ENCODE peak calls at places on chromosomes 12 and 14, in nine cellular contexts. I is CD8-positive, alpha-beta T cell; R is CMK; U is NCI-H187; H is cardiac fibroblast; P is GM13977; Z is IMR-90; G is HuH-7; D is amniotic stem cell. N is an unnamed sample.

GRCh38 chr12:96862326-96862725 is 44.7 kb upstream of the NEDD1 start:
- DNase-seq in I (no peak), R (no peak), U (no peak), H (no peak), P (no peak), Z (no peak), G (no peak), D (no peak), N (no peak)

GRCh38 chr12:5088586-5089264 is 45.0 kb downstream of the KCNA5 start:
- DNase-seq in I (no peak), R (no peak), U (no peak), H (peak), P (no peak), Z (peak), G (no peak), D (peak), N (peak)

GRCh38 chr14:34733245-34733644 is 18.9 kb upstream of the CFL2 start:
- DNase-seq in I (no peak), R (no peak), U (no peak), H (no peak), P (no peak), Z (peak), G (no peak), D (no peak), N (peak)

GRCh38 chr14:37595809-37596595 is 573 bp downstream of the TTC6 start:
- DNase-seq in I (no peak), R (peak), U (peak), H (no peak), P (peak), Z (peak), G (peak), D (no peak), N (no peak)

GRCh38 chr12:87266305-87266704 is 762.9 kb downstream of the C12orf50 start:
- DNase-seq in I (no peak), R (no peak), U (no peak), H (no peak), P (no peak), Z (no peak), G (peak), D (no peak), N (no peak)

GRCh38 chr12:124744659-124745467 is 118.8 kb downstream of the SCARB1 start:
- DNase-seq in I (no peak), R (no peak), U (no peak), H (no peak), P (peak), Z (no peak), G (peak), D (no peak), N (no peak)

GRCh38 chr14:75615200-75615599 is 36.8 kb downstream of the FLVCR2 start:
- DNase-seq in I (no peak), R (no peak), U (no peak), H (no peak), P (no peak), Z (no peak), G (no peak), D (no peak), N (no peak)

GRCh38 chr12:81181701-81182100 is 103.8 kb downstream of the ACSS3 start:
- DNase-seq in I (no peak), R (no peak), U (no peak), H (peak), P (no peak), Z (no peak), G (no peak), D (no peak), N (peak)

GRCh38 chr12:121773011-121773777 is 20.3 kb downstream of the RHOF start:
- DNase-seq in I (peak), R (no peak), U (peak), H (peak), P (peak), Z (peak), G (peak), D (no peak), N (peak)

GRCh38 chr12:57487055-57487596 is 742 bp upstream of the MARS1 start:
- DNase-seq in I (no peak), R (no peak), U (no peak), H (no peak), P (no peak), Z (no peak), G (no peak), D (no peak), N (no peak)

GRCh38 chr14:68458840-68459469 is 333.9 kb downstream of the ZFP36L1 start:
- DNase-seq in I (no peak), R (no peak), U (no peak), H (peak), P (no peak), Z (peak), G (peak), D (no peak), N (peak)

GRCh38 chr12:6428326-6428725 is 16.4 kb upstream of the CD27 start:
- DNase-seq in I (no peak), R (no peak), U (no peak), H (no peak), P (no peak), Z (no peak), G (no peak), D (no peak), N (no peak)

GRCh38 chr12:67519824-67520433 is 128.6 kb upstream of the DYRK2 start:
- DNase-seq in I (no peak), R (no peak), U (peak), H (no peak), P (no peak), Z (no peak), G (no peak), D (no peak), N (no peak)

GRCh38 chr14:71474291-71474690 is 457.9 kb upstream of the RGS6 start:
- DNase-seq in I (no peak), R (no peak), U (peak), H (no peak), P (no peak), Z (no peak), G (no peak), D (no peak), N (no peak)

GRCh38 chr14:38137005-38137404 is 70.7 kb upstream of the SSTR1 start:
- DNase-seq in I (no peak), R (no peak), U (no peak), H (peak), P (no peak), Z (peak), G (no peak), D (no peak), N (peak)

GRCh38 chr12:109393437-109394345 is 46.0 kb downstream of the MYO1H start:
- DNase-seq in I (peak), R (peak), U (peak), H (peak), P (peak), Z (peak), G (peak), D (peak), N (peak)

GRCh38 chr14:83991666-83992065 is 1538.3 kb upstream of the FLRT2 start:
- DNase-seq in I (no peak), R (no peak), U (no peak), H (no peak), P (no peak), Z (peak), G (no peak), D (no peak), N (no peak)

GRCh38 chr12:130911193-130911592 is 39.3 kb downstream of the RAN start:
- DNase-seq in I (no peak), R (no peak), U (no peak), H (no peak), P (no peak), Z (no peak), G (no peak), D (no peak), N (no peak)

GRCh38 chr14:91729756-91730155 is 2.1 kb downstream of the CATSPERB start:
- DNase-seq in I (no peak), R (no peak), U (no peak), H (peak), P (no peak), Z (no peak), G (no peak), D (no peak), N (no peak)

GRCh38 chr12:111155521-111155920 is 213.4 kb downstream of the PHETA1 start:
- DNase-seq in I (no peak), R (no peak), U (no peak), H (no peak), P (no peak), Z (no peak), G (no peak), D (no peak), N (no peak)

GRCh38 chr12:57455374-57456144 is 452 bp downstream of the INHBE start:
- DNase-seq in I (no peak), R (no peak), U (no peak), H (no peak), P (no peak), Z (no peak), G (no peak), D (no peak), N (no peak)

GRCh38 chr12:34598851-34599529 is 576.7 kb downstream of the ALG10 start:
- DNase-seq in I (no peak), R (no peak), U (no peak), H (no peak), P (peak), Z (no peak), G (no peak), D (no peak), N (no peak)

GRCh38 chr12:89247962-89248361 is 104.3 kb downstream of the DUSP6 start:
- DNase-seq in I (no peak), R (no peak), U (no peak), H (no peak), P (no peak), Z (peak), G (no peak), D (no peak), N (peak)

GRCh38 chr14:53692451-53693330 is 263.9 kb downstream of the BMP4 start:
- DNase-seq in I (no peak), R (no peak), U (no peak), H (no peak), P (no peak), Z (no peak), G (no peak), D (no peak), N (peak)

GRCh38 chr12:104294845-104295674 is 8.5 kb upstream of the EID3 start:
- DNase-seq in I (no peak), R (no peak), U (no peak), H (peak), P (no peak), Z (no peak), G (no peak), D (no peak), N (no peak)

GRCh38 chr14:103428732-103429556 is 43.7 kb downstream of the MARK3 start:
- DNase-seq in I (no peak), R (no peak), U (no peak), H (no peak), P (no peak), Z (no peak), G (no peak), D (no peak), N (no peak)

GRCh38 chr12:92032965-92033364 is 112.7 kb downstream of the BTG1 start:
- DNase-seq in I (no peak), R (no peak), U (no peak), H (peak), P (no peak), Z (no peak), G (no peak), D (no peak), N (no peak)

GRCh38 chr12:59078027-59078426 is 157.7 kb upstream of the LRIG3 start:
- DNase-seq in I (no peak), R (no peak), U (no peak), H (no peak), P (no peak), Z (no peak), G (no peak), D (no peak), N (no peak)

N was measured in fibroblast of villous mesenchyme.